ENCODE peak calls at places on chromosomes 6 and 20, in ten cellular contexts. W is mammary epithelial cell, F is mesenchymal stem cell, P is HepG2, N is endodermal cell, R is Karpas-422, U is neural progenitor cell, Q is K562, K is endothelial cell of umbilical vein, O is PC-3. V is an unnamed sample.

GRCh38 chr6:113182370-113183141 is 674.6 kb upstream of the MARCKS start:
- DNase-seq in P (peak), K (peak), Q (no peak), R (no peak), F (peak), U (no peak), O (peak), N (no peak), W (peak), V (peak)

GRCh38 chr20:51750037-51750769 is 18.0 kb downstream of the ATP9A start:
- DNase-seq in K (peak), F (peak), W (peak), N (peak), P (peak), R (no peak), U (no peak), O (peak), Q (no peak), V (peak)

GRCh38 chr6:160960839-160961238 is 30.7 kb upstream of the MAP3K4 start:
- DNase-seq in P (no peak), R (no peak), N (no peak), K (no peak), W (no peak), Q (no peak), F (no peak), U (no peak), O (no peak), V (no peak)

GRCh38 chr20:11553603-11554002 is 364.1 kb upstream of the BTBD3 start:
- DNase-seq in F (peak), Q (no peak), K (peak), U (no peak), N (no peak), O (peak), P (peak), R (peak), W (peak), V (peak)

GRCh38 chr6:106122306-106122940 is 36.3 kb downstream of the PRDM1 start:
- DNase-seq in Q (no peak), P (no peak), K (no peak), F (no peak), O (no peak), U (no peak), W (no peak), R (no peak), N (no peak), V (no peak)

GRCh38 chr20:32512047-32512385 is 73.1 kb downstream of the NOL4L start:
- DNase-seq in O (no peak), F (no peak), W (no peak), Q (no peak), K (no peak), N (peak), P (no peak), R (no peak), U (no peak), V (no peak)

GRCh38 chr6:3263091-3263490 is 4.3 kb downstream of the PSMG4 start:
- DNase-seq in F (no peak), W (no peak), N (no peak), U (no peak), P (no peak), K (peak), R (no peak), O (no peak), Q (no peak), V (no peak)

GRCh38 chr20:1083431-1084080 is 34.8 kb upstream of the PSMF1 start:
- DNase-seq in O (no peak), P (no peak), F (no peak), W (no peak), Q (no peak), N (no peak), U (no peak), R (peak), K (no peak), V (no peak)

GRCh38 chr6:105592329-105592728 is 189.4 kb upstream of the PREP start:
- DNase-seq in Q (no peak), F (peak), W (peak), K (no peak), P (no peak), U (no peak), R (no peak), N (no peak), O (peak), V (no peak)

GRCh38 chr20:62477669-62478450 is 2.1 kb upstream of the GATA5 start:
- DNase-seq in U (peak), R (no peak), K (no peak), P (no peak), N (peak), F (no peak), O (no peak), Q (peak), W (no peak), V (no peak)

GRCh38 chr6:78390066-78390465 is 477.3 kb upstream of the IRAK1BP1 start:
- DNase-seq in U (no peak), R (no peak), Q (no peak), W (no peak), N (no peak), P (peak), O (no peak), F (no peak), K (no peak), V (no peak)

GRCh38 chr6:157629220-157629619 is 193.8 kb upstream of the SNX9 start:
- DNase-seq in K (no peak), R (no peak), W (no peak), O (no peak), F (peak), P (no peak), Q (no peak), N (no peak), U (no peak), V (peak)

GRCh38 chr6:138972226-138972665 is 15.8 kb downstream of the REPS1 start:
- DNase-seq in O (peak), P (no peak), U (no peak), W (peak), N (no peak), F (peak), K (peak), Q (no peak), R (no peak), V (no peak)

GRCh38 chr20:61786230-61786629 is 279.5 kb downstream of the TAF4 start:
- DNase-seq in N (no peak), U (peak), W (no peak), P (no peak), R (no peak), F (no peak), O (no peak), Q (no peak), K (no peak), V (no peak)

GRCh38 chr6:79168695-79168980 is 65.8 kb downstream of the HMGN3 start:
- DNase-seq in O (no peak), P (no peak), K (no peak), U (no peak), Q (no peak), R (no peak), W (no peak), F (no peak), N (no peak), V (no peak)

GRCh38 chr6:85479221-85479620 is 29.3 kb downstream of the NT5E start:
- DNase-seq in N (peak), Q (no peak), F (no peak), K (no peak), O (no peak), R (no peak), P (no peak), U (no peak), W (no peak), V (no peak)

GRCh38 chr6:107698146-107698545 is 126.0 kb downstream of the SCML4 start:
- DNase-seq in K (no peak), W (peak), F (peak), O (no peak), N (peak), R (no peak), P (no peak), U (no peak), Q (no peak), V (peak)

GRCh38 chr6:108027594-108027993 is 46.9 kb downstream of the OSTM1 start:
- DNase-seq in W (peak), O (peak), Q (peak), U (no peak), P (no peak), K (no peak), R (no peak), F (no peak), N (peak), V (no peak)

GRCh38 chr6:157229733-157230132 is 93.6 kb downstream of the TMEM242 start:
- DNase-seq in N (peak), R (peak), K (no peak), O (no peak), W (no peak), P (no peak), Q (no peak), F (no peak), U (peak), V (no peak)

GRCh38 chr20:54160269-54161007 is 13.3 kb downstream of the CYP24A1 start:
- DNase-seq in W (no peak), K (no peak), N (no peak), R (peak), F (no peak), O (no peak), Q (no peak), P (no peak), U (no peak), V (no peak)

GRCh38 chr6:163402616-163403015 is 11.9 kb upstream of the QKI start:
- DNase-seq in R (no peak), N (no peak), F (no peak), P (no peak), Q (no peak), W (no peak), U (no peak), O (no peak), K (no peak), V (no peak)

GRCh38 chr6:121573466-121573865 is 138.0 kb downstream of the GJA1 start:
- DNase-seq in F (no peak), N (no peak), R (no peak), K (peak), Q (no peak), U (no peak), O (no peak), W (no peak), P (no peak), V (no peak)

GRCh38 chr20:23245553-23246128 is 105.0 kb upstream of the NXT1 start:
- DNase-seq in K (peak), U (peak), F (peak), R (peak), W (peak), P (peak), N (peak), Q (peak), O (peak), V (peak)

GRCh38 chr6:27441001-27441400 is 31.9 kb downstream of the ZNF184 start:
- DNase-seq in Q (no peak), P (no peak), O (no peak), W (peak), U (no peak), K (no peak), R (no peak), F (no peak), N (no peak), V (no peak)

GRCh38 chr6:89454300-89454699 is 21.3 kb downstream of the ANKRD6 start:
- DNase-seq in P (no peak), N (no peak), W (no peak), U (no peak), F (no peak), O (no peak), K (no peak), Q (no peak), R (peak), V (no peak)

GRCh38 chr6:134810402-134810801 is 139.5 kb downstream of the ALDH8A1 start:
- DNase-seq in N (no peak), P (no peak), W (no peak), K (no peak), F (no peak), Q (no peak), O (no peak), R (no peak), U (no peak), V (no peak)

GRCh38 chr6:155782320-155782730 is 326.7 kb upstream of the NOX3 start:
- DNase-seq in U (no peak), K (peak), O (peak), Q (no peak), R (no peak), F (peak), P (no peak), W (peak), N (no peak), V (peak)

GRCh38 chr20:5397418-5397817 is 80.7 kb upstream of the PROKR2 start:
- DNase-seq in U (no peak), P (no peak), O (peak), Q (no peak), W (peak), N (no peak), F (no peak), K (no peak), R (no peak), V (no peak)

GRCh38 chr6:48567016-48567415 is 456.0 kb upstream of the PTCHD4 start:
- DNase-seq in N (no peak), U (peak), O (peak), K (no peak), F (no peak), Q (no peak), P (no peak), W (peak), R (no peak), V (peak)

GRCh38 chr6:122799140-122799539 is 10.1 kb downstream of the SMPDL3A start:
- DNase-seq in N (no peak), K (no peak), P (no peak), F (no peak), Q (no peak), O (no peak), W (no peak), U (no peak), R (no peak), V (no peak)

GRCh38 chr6:93182933-93183479 is 236.4 kb downstream of the EPHA7 start:
- DNase-seq in W (no peak), O (peak), R (no peak), U (no peak), F (no peak), N (no peak), Q (no peak), P (no peak), K (no peak), V (no peak)

GRCh38 chr6:52526634-52527033 is 50.2 kb downstream of the TRAM2 start:
- DNase-seq in N (no peak), O (no peak), K (no peak), Q (no peak), U (no peak), R (no peak), F (peak), W (no peak), P (no peak), V (no peak)

GRCh38 chr6:97059473-97059872 is 134.9 kb downstream of the KLHL32 start:
- DNase-seq in U (peak), W (peak), Q (peak), R (peak), F (peak), P (peak), O (peak), K (peak), N (no peak), V (peak)

GRCh38 chr20:15673206-15673605 is 900.0 kb downstream of the KIF16B start:
- DNase-seq in Q (no peak), N (no peak), F (peak), R (no peak), U (no peak), P (no peak), K (peak), O (peak), W (peak), V (peak)

GRCh38 chr20:43667341-43668132 is 623 bp downstream of the MYBL2 start:
- DNase-seq in U (peak), P (no peak), K (no peak), R (peak), W (no peak), O (peak), N (peak), F (peak), Q (peak), V (peak)

GRCh38 chr20:44696315-44696714 is 18.9 kb upstream of the CCN5 start:
- DNase-seq in F (no peak), K (no peak), R (peak), N (peak), W (no peak), O (no peak), Q (peak), U (no peak), P (peak), V (no peak)

GRCh38 chr6:47105469-47106188 is 63.5 kb upstream of the ADGRF1 start:
- DNase-seq in F (no peak), W (no peak), O (no peak), U (no peak), P (no peak), R (no peak), N (peak), Q (no peak), K (no peak), V (no peak)

GRCh38 chr6:34128045-34128444 is 17.8 kb downstream of the GRM4 start:
- DNase-seq in O (no peak), R (no peak), P (no peak), K (no peak), W (no peak), U (no peak), N (no peak), Q (no peak), F (no peak), V (no peak)

GRCh38 chr6:168524644-168525043 is 83.7 kb downstream of the SMOC2 start:
- DNase-seq in W (no peak), P (no peak), Q (no peak), R (no peak), K (no peak), U (peak), N (peak), F (no peak), O (no peak), V (no peak)

GRCh38 chr20:46562009-46562372 is 11.5 kb upstream of the OCSTAMP start:
- DNase-seq in R (no peak), P (no peak), N (no peak), F (no peak), Q (no peak), O (no peak), W (no peak), U (no peak), K (no peak), V (no peak)
- H3K9ac ChIP-seq in R (no peak), P (peak), N (no peak), F (peak), Q (no peak), O (no peak), W (no peak), U (no peak), K (no peak), V (peak)

DNA sequence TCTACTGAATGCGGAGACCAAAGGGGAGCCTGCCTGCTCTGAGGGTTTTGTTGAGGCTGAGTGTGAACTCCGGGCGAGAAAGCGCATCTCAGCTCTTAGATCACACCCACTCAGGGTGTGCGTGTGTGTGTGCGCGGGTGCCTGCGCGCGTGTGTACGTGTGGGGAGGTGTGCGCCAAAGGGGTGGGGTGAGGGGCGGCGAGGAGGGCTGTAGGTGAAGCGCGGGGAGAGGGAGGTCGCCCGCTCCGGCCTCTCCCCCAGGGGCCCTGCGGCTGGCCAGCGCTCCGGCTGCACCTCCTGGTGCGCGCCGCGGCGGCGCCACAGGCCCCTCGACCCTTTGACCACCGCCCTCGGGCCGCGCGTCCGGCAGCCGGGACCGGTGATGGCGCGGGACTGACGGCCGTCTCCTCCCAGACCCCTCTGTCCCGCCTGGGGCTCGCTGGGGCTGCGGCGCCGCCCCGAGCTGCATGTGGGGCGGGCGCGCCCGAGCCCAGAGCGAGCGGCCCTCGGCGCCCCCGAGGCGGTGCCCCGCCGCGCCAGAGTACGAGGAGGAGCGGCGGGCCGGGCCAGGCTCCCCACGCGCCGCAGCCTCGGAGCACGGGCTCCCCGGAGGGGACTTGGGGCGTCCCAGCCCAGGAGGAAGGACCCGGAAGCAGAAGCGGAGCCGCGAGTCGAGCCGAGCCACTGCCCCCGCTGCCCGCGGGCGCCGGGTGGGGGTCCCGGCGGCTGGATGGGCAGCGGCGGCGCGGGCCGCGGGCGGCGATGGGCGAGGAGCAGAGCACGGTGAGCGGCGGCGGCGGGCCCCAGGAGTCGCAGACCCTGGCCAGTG is at the start of gene RNF217:
- DNase-seq in Q (peak), O (peak), F (peak), R (no peak), P (no peak), K (peak), N (peak), W (peak), U (peak), V (peak)
- H3K9ac ChIP-seq in Q (peak), O (peak), F (peak), R (no peak), P (peak), K (peak), N (peak), W (peak), U (peak), V (peak)

GRCh38 chr6:111260570-111261298 is 173.4 kb downstream of the SLC16A10 start:
- DNase-seq in Q (peak), N (no peak), R (no peak), F (peak), P (no peak), U (no peak), W (peak), K (no peak), O (peak), V (no peak)
- H3K9ac ChIP-seq in Q (peak), N (no peak), R (peak), F (peak), P (peak), U (no peak), W (peak), K (no peak), O (no peak), V (peak)

GRCh38 chr6:14372738-14373484 is 255.3 kb downstream of the CD83 start:
- DNase-seq in Q (no peak), N (no peak), F (no peak), R (no peak), W (no peak), O (no peak), P (no peak), U (no peak), K (no peak), V (no peak)

GRCh38 chr6:14371530-14371929 is 254.0 kb downstream of the CD83 start:
- DNase-seq in Q (no peak), U (no peak), R (no peak), W (no peak), O (no peak), F (no peak), N (no peak), P (no peak), K (no peak), V (no peak)

GRCh38 chr6:14375940-14376339 is 258.4 kb downstream of the CD83 start:
- DNase-seq in O (no peak), R (no peak), N (no peak), F (no peak), P (no peak), U (no peak), Q (no peak), W (no peak), K (no peak), V (no peak)

GRCh38 chr6:14369717-14370116 is 252.1 kb downstream of the CD83 start:
- DNase-seq in K (no peak), F (no peak), Q (no peak), O (no peak), W (no peak), N (peak), R (no peak), P (no peak), U (no peak), V (no peak)

DNA sequence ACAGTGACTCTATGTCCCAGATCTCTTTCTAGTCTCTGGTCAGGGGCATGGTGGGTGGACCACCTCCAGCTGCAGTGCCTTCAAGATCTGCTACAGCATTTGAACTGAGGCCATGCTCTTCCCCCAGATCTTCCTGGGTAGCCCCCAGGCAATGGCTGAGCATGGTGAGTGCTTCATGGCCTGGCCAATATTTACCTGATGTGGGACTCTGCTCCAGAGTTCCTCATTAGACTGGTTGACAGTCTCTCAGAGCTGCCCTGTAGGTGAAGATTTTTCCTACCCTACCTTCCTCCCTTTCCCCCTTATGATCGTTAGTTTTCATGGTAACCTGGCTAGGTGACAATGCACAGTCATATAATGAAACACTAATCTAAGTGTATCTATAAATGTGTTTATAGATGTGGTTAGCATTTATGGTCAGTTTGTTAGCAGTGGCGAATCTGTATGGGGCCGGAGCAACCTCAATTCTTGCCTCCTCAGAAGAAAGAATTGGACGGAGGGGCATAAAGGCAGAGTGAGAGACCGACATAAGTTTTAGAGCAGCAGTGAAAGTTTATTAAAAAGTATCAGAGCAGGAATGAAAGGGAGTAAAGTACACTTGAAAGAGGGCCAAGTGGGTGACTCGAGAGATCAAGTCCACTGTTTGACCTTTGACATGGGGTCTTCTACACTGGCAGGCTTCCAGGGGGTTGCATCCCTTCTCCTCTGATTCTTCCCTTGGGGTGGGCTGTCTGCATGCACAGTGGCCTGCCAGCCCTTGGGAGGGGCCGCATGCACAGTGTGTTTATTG is 256.3 kb downstream of the CD83 start:
- DNase-seq in R (no peak), P (no peak), N (no peak), K (no peak), O (peak), Q (no peak), F (no peak), U (no peak), W (no peak), V (no peak)
- H3K9ac ChIP-seq in R (no peak), P (no peak), N (no peak), K (no peak), O (no peak), Q (no peak), F (no peak), U (no peak), W (no peak), V (no peak)

GRCh38 chr6:137121401-137121997 is 51.9 kb downstream of the IL22RA2 start:
- DNase-seq in P (no peak), F (no peak), Q (no peak), O (no peak), U (no peak), R (no peak), K (no peak), N (no peak), W (no peak), V (no peak)
- H3K9ac ChIP-seq in P (no peak), F (no peak), Q (no peak), O (no peak), U (no peak), R (no peak), K (no peak), N (no peak), W (no peak), V (no peak)

V was measured in adipocyte.